ENCODE peak calls at places on chromosomes 1 and 21, in four cellular contexts. V is IMR-90, X is ovary, G is HCT116. H is an unnamed sample.

GRCh38 chr21:26280715-26281310 is 110.2 kb upstream of the APP start:
- DNase-seq in V (no peak), X (no peak), G (no peak), H (no peak)

GRCh38 chr1:21175670-21176581 is 771 bp downstream of the EIF4G3 start:
- DNase-seq in V (no peak), X (peak; percentile 41), G (no peak), H (peak; percentile 51)

GRCh38 chr21:36330904-36331303 is 10.9 kb downstream of the MORC3 start:
- DNase-seq in V (peak; percentile 60), X (peak; percentile 35), G (peak; percentile 27), H (peak; percentile 54)

GRCh38 chr1:220767312-220768126 is 19.2 kb upstream of the MTARC1 start:
- DNase-seq in V (peak; percentile 53), X (no peak), G (no peak), H (peak; percentile 53)

GRCh38 chr1:55970711-55971110 is 608.7 kb downstream of the PLPP3 start:
- DNase-seq in V (peak; percentile 56), X (no peak), G (no peak), H (no peak)

GRCh38 chr1:218592688-218593087 is 247.6 kb downstream of the TGFB2 start:
- DNase-seq in V (peak; percentile 54), X (no peak), G (no peak), H (no peak)

GRCh38 chr1:225879521-225880209 is 2.5 kb downstream of the TMEM63A start:
- DNase-seq in V (no peak), X (no peak), G (no peak), H (no peak)

GRCh38 chr1:161069201-161069685 is 448 bp downstream of the ARHGAP30 start:
- DNase-seq in V (no peak), X (no peak), G (no peak), H (no peak)

GRCh38 chr21:42248783-42249597 is 30.1 kb downstream of the ABCG1 start:
- DNase-seq in V (no peak), X (no peak), G (no peak), H (no peak)

GRCh38 chr1:12594966-12595838 is 22.8 kb downstream of the DHRS3 start:
- DNase-seq in V (peak; percentile 59), X (peak; percentile 87), G (no peak), H (peak; percentile 89)

GRCh38 chr21:37219766-37220432 is 47.2 kb downstream of the VPS26C start:
- DNase-seq in V (no peak), X (no peak), G (no peak), H (no peak)

DNA sequence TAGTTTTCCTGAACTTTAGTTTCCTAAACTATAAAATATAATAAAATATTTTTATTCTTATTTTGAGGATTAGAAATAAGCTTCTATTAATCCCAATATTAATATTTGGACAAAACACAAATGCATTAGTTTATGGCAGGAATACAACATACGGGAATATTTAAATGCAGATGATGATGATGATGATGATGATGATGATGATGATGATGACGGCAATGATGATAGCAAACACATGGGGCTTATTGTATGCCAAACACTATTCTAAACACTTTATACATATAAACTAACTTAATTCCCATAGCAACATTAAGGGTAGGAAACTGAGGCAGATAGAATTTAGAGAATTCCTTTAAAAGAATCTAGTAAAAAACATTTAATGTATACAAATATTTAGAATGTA is 541.5 kb upstream of the BEND5 start:
- DNase-seq in V (no peak), X (no peak), G (no peak), H (no peak)
- H3K27ac ChIP-seq in V (no peak overlapping the region), X (no peak overlapping the region), G (no peak overlapping the region), H (no peak overlapping the region)

GRCh38 chr1:205321109-205321958 is at the start of gene NUAK2:
- DNase-seq in V (peak; percentile 90), X (peak; percentile 86), G (peak; percentile 80), H (peak; percentile 98)

GRCh38 chr1:205317311-205317917 is 4.1 kb downstream of the NUAK2 start:
- DNase-seq in V (no peak), X (peak; percentile 87), G (no peak), H (peak; percentile 99)

GRCh38 chr1:205316179-205316578 is 5.4 kb downstream of the NUAK2 start:
- DNase-seq in V (no peak), X (no peak), G (no peak), H (no peak)

GRCh38 chr1:205319081-205320018 is 2.2 kb downstream of the NUAK2 start:
- DNase-seq in V (peak; percentile 78), X (peak; percentile 76), G (no peak), H (peak; percentile 91)

DNA sequence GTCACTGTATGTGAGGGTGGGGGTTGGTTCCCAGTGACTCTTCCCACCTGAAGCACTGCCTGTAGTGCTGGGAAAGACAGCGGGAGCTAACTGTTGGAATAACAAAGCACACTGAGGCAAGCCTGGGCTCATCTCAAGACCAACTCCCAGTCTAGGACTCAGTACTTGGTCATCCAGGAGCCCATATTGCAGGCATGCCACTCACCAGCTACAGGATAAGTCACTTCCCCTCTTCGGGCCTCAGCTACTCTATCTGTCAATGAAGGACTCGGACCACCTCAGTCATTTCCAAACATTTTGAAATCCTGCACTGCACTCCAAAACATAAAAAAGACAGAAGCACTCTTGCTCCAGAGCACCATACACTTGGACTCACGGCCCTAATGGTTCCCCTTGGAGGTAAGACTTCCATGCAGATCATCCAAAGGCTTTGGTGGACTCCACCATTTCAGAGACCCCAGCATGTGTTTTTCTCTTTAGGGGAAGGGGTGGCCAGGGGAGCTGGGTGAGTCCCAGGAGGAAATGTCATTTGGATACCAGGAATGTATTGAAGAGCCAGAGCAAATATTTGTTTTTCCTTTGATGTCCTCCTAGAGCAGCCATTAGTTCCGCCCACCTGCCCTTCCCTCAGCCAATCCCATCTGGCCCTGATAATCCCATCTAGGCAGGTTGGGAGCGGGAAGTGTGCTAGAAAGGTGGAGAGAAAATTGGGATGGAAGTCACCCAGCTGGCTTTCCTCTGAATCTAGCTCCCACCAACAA is 3.1 kb downstream of the NUAK2 start:
- DNase-seq in V (no peak), X (no peak), G (no peak), H (no peak)
- TF ChIP-seq POLR2A in V (no peak), X (no peak), G (no peak), H (no peak)

DNA sequence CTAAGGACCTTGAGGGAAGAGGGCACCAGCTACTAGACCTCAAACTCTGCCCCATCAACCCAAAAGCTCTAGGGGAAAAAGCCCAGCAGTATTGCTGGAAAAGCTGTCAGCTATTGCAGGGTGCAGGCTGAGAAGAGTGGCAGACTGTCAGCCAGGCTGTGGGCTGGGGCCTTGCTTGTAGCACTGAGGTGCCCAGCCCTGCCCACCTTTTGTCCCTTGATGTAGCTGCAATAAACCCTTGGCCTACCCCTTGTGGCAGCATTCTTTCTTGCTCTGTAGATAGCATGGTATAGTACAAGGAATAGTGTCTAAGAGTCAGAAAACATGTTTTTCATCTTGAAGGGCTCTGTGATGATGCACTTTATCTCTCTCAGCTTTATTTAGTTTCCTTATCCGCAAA is 39.4 kb downstream of the CDC14A start:
- DNase-seq in V (no peak), X (no peak), G (no peak), H (no peak)
- H3K27ac ChIP-seq in V (no peak overlapping the region), X (no peak overlapping the region), G (no peak overlapping the region), H (no peak overlapping the region)

GRCh38 chr1:212797681-212798080 is 6.0 kb downstream of the TATDN3 start:
- DNase-seq in V (peak; percentile 21), X (no peak), G (no peak), H (no peak)

GRCh38 chr1:212791261-212791675 is 309 bp downstream of the NSL1 start:
- DNase-seq in V (peak; percentile 65), X (no peak), G (no peak), H (no peak)

GRCh38 chr1:212791676-212792395 is at the start of the genes NSL1 and TATDN3:
- DNase-seq in V (peak; percentile 92), X (peak; percentile 90), G (peak; percentile 88), H (peak; percentile 83)

GRCh38 chr1:212792396-212792908 is 758 bp downstream of the TATDN3 start:
- DNase-seq in V (no peak), X (no peak), G (no peak), H (no peak)

DNA sequence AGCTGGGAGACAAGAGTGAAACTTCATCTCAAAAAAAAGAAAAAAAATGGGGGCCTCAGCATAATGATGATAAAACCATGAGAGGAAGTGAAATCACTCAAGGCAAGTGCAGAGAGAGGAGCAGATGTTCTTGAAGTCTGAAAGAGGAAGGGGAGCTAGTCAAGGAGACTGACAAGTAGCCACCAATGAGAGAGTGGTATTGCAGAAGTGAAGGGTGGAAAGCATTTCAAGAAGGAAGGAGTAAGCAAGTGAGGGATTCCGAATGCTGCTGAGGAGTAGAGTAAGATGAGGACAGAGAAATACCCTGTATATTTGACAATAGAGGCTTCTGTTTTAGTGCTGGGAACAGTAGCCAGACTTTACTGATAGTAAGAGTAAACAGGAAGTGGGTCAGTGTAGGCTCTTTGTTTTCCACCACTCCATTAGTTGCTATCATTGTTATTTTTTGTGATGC is 2.9 kb downstream of the TATDN3 start:
- DNase-seq in V (no peak), X (no peak), G (no peak), H (no peak)
- TF ChIP-seq POLR2A in V (no peak), X (no peak), G (no peak), H (no peak)

GRCh38 chr1:27992271-27992670 is 32.5 kb downstream of the XKR8 start:
- DNase-seq in V (no peak), X (no peak), G (no peak), H (no peak)

GRCh38 chr1:27993241-27993640 is 33.5 kb downstream of the XKR8 start:
- DNase-seq in V (no peak), X (no peak), G (no peak), H (no peak)

GRCh38 chr1:27994060-27994459 is 34.3 kb downstream of the XKR8 start:
- DNase-seq in V (no peak), X (no peak), G (no peak), H (no peak)

GRCh38 chr1:27990920-27991537 is 31.3 kb downstream of the XKR8 start:
- DNase-seq in V (peak; percentile 66), X (no peak), G (no peak), H (no peak)
- H3K27ac ChIP-seq in V (no peak overlapping the region), X (no peak overlapping the region), G (no peak overlapping the region), H (no peak overlapping the region)

DNA sequence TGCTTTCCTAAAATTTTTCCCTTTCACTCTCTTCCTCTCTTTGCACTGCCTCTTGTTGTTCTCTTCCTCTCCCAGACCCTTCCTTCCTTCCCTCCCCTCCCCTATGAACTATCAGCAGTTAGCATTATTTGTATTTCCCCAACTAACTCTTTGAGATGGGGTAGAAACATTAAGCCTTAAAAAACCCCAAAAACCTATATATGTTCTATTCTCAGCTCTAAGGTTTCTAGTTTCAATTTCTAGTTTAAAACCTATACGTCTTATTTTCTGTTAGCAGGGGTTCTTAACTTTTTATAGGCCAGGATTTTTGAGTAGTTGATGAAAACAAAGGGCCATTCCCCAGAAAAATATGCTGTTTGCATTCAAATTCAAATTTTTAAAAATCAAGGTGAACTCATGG is 289.3 kb downstream of the PTBP2 start:
- DNase-seq in V (no peak), X (no peak), G (no peak), H (no peak)
- TF ChIP-seq POLR2A in V (no peak), X (no peak), G (no peak), H (no peak)